ENCODE peak calls at places on chromosomes 1 and 21, in seven cellular contexts. T is cardiac fibroblast, P is ovary, R is pancreas, L is tibial nerve, F is endothelial cell, Q is A673. V is an unnamed sample.

GRCh38 chr1:206037521-206037920 is 13.8 kb upstream of the CTSE start:
- DNase-seq in Q (no peak), T (no peak), F (no peak), P (no peak), R (no peak), L (no peak), V (no peak)

GRCh38 chr1:205346956-205347574 is 9.7 kb downstream of the KLHDC8A start:
- DNase-seq in P (no peak), R (no peak), L (no peak), F (no peak), T (no peak), Q (no peak), V (no peak)

GRCh38 chr1:221759436-221759835 is 17.5 kb upstream of the DUSP10 start:
- DNase-seq in R (no peak), P (no peak), F (no peak), L (no peak), Q (no peak), T (peak; percentile 33), V (peak; percentile 16)

GRCh38 chr1:89809556-89809955 is 11.3 kb upstream of the LRRC8D start:
- DNase-seq in Q (no peak), F (no peak), L (no peak), P (no peak), R (no peak), T (no peak), V (peak; percentile 66)

GRCh38 chr1:8374356-8374755 is 56.4 kb downstream of the SLC45A1 start:
- DNase-seq in L (no peak), T (no peak), F (no peak), Q (no peak), R (no peak), P (no peak), V (no peak)

GRCh38 chr1:190022709-190023108 is 455.0 kb downstream of the BRINP3 start:
- DNase-seq in T (no peak), L (no peak), Q (no peak), R (no peak), F (no peak), P (no peak), V (peak; percentile 1)

GRCh38 chr1:33388989-33389771 is 41.7 kb downstream of the PHC2 start:
- DNase-seq in F (no peak), T (peak; percentile 71), Q (no peak), R (no peak), P (peak; percentile 62), L (no peak), V (peak; percentile 93)

GRCh38 chr1:84884671-84885389 is 8.2 kb downstream of the LPAR3 start:
- DNase-seq in L (no peak), R (no peak), P (no peak), F (no peak), T (peak; percentile 56), Q (no peak), V (peak; percentile 58)

GRCh38 chr1:22533244-22533643 is 30.0 kb upstream of the EPHA8 start:
- DNase-seq in T (no peak), L (no peak), R (peak; percentile 67), F (no peak), Q (no peak), P (no peak), V (no peak)

GRCh38 chr1:50103615-50104081 is 5.1 kb upstream of the ELAVL4 start:
- DNase-seq in L (no peak), F (no peak), P (no peak), T (no peak), R (no peak), Q (no peak), V (no peak)

GRCh38 chr1:87953732-87954344 is 625.2 kb downstream of the LMO4 start:
- DNase-seq in P (peak; percentile 61), L (peak; percentile 33), R (peak; percentile 46), F (peak; percentile 59), T (peak; percentile 87), Q (peak; percentile 89), V (peak; percentile 56)

GRCh38 chr1:111474521-111474920 is 737 bp downstream of the C1orf162 start:
- DNase-seq in T (no peak), L (no peak), F (no peak), Q (no peak), P (no peak), R (no peak), V (no peak)

GRCh38 chr1:168726311-168726710 is 2.7 kb downstream of the DPT start:
- DNase-seq in T (no peak), F (no peak), L (no peak), P (peak; percentile 63), Q (no peak), R (no peak), V (no peak)

GRCh38 chr1:30747028-30748008 is 10.3 kb downstream of the LAPTM5 start:
- DNase-seq in Q (no peak), P (no peak), T (no peak), L (no peak), R (no peak), F (no peak), V (no peak)

GRCh38 chr1:47643506-47644215 is 205.8 kb downstream of the FOXD2 start:
- DNase-seq in R (no peak), F (no peak), L (no peak), P (no peak), T (no peak), Q (no peak), V (no peak)

GRCh38 chr1:22428672-22429071 is 23.0 kb upstream of the ZBTB40 start:
- DNase-seq in T (peak; percentile 69), P (no peak), F (no peak), L (no peak), R (no peak), Q (peak; percentile 77), V (no peak)

GRCh38 chr21:37712204-37712934 is 203.9 kb downstream of the KCNJ6 start:
- DNase-seq in T (peak; percentile 83), Q (peak; percentile 77), P (peak; percentile 42), F (peak; percentile 81), L (peak; percentile 24), R (peak; percentile 39), V (peak; percentile 63)

GRCh38 chr1:47186267-47187185 is 3.3 kb downstream of the PDZK1IP1 start:
- DNase-seq in P (no peak), T (no peak), Q (no peak), R (no peak), F (no peak), L (no peak), V (no peak)

GRCh38 chr21:34129039-34129891 is 55.9 kb downstream of the MRPS6 start:
- DNase-seq in P (peak; percentile 52), Q (peak; percentile 94), R (peak; percentile 26), L (no peak), F (peak; percentile 21), T (peak; percentile 90), V (peak; percentile 84)
- TF ChIP-seq CTCF in P (no peak), Q (peak; percentile 70), R (no peak), L (peak; percentile 6), F (no peak), T (peak; percentile 63), V (peak; percentile 68)

DNA sequence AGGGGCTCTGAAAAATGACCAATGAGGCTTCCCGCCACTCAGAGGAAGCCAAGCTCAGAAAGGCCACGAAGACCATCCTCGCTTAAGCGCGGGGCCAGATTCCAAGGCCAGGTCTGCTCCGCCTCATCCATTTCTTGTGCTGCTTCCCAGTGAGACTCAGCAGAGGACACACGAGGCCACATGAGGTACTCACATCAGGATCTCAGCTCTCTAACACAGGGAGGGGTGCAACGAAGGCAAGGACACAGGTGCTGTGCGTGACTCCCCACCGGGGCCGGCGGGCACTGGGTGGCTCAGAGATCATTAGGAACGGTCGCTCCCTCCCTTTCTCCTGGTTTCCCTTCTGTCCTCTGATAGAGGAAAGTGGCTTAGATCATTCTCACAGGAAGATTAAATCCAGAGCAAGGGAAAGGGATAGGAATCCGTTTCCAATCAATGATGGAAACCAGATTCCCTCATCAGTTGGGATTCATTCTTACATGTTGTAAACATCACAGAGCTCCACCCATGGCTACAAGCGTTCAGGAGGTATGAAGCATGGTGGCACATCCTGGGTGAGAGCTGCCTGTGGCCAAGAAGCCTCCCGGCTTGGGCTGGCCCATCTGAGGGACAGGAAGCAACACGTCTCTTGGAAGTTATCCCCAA is 46.7 kb downstream of the CAPZB start:
- DNase-seq in L (no peak), P (no peak), Q (no peak), F (no peak), R (no peak), T (no peak), V (no peak)
- TF ChIP-seq CTCF in L (no peak), P (no peak), Q (no peak), F (no peak), R (no peak), T (no peak), V (no peak)

GRCh38 chr1:70220517-70221240 is 501 bp upstream of the SRSF11 start:
- DNase-seq in F (no peak), L (no peak), R (no peak), Q (no peak), T (no peak), P (no peak), V (no peak)

GRCh38 chr1:70224954-70225353 is 3.8 kb downstream of the SRSF11 start:
- DNase-seq in Q (no peak), T (no peak), F (no peak), P (no peak), L (no peak), R (no peak), V (no peak)

GRCh38 chr1:70222716-70223235 is 1.6 kb downstream of the SRSF11 start:
- DNase-seq in L (no peak), P (no peak), R (no peak), Q (no peak), T (no peak), F (no peak), V (no peak)

GRCh38 chr1:70220015-70220414 is 1.2 kb upstream of the SRSF11 start:
- DNase-seq in L (no peak), T (no peak), Q (no peak), P (no peak), R (no peak), F (no peak), V (no peak)

GRCh38 chr1:70221241-70222077 is at the start of gene SRSF11:
- DNase-seq in L (peak; percentile 94), R (peak; percentile 95), Q (peak; percentile 98), F (peak; percentile 99), T (peak; percentile 96), P (peak; percentile 98), V (peak; percentile 94)
- TF ChIP-seq CTCF in L (no peak), R (no peak), Q (peak; percentile 29), F (no peak), T (peak; percentile 8), P (no peak), V (peak; percentile 11)

GRCh38 chr1:34396042-34396441 is 219.3 kb downstream of the C1orf94 start:
- DNase-seq in T (no peak), R (no peak), F (no peak), Q (no peak), P (no peak), L (no peak), V (no peak)

GRCh38 chr1:34400690-34401089 is 224.0 kb downstream of the C1orf94 start:
- DNase-seq in R (no peak), L (no peak), P (no peak), F (no peak), Q (no peak), T (no peak), V (no peak)

GRCh38 chr1:34398205-34398915 is 221.7 kb downstream of the C1orf94 start:
- DNase-seq in P (no peak), T (no peak), Q (no peak), R (no peak), L (no peak), F (no peak), V (no peak)

GRCh38 chr1:34403156-34403555 is 226.4 kb downstream of the C1orf94 start:
- DNase-seq in L (no peak), Q (no peak), P (no peak), T (no peak), R (no peak), F (no peak), V (no peak)

DNA sequence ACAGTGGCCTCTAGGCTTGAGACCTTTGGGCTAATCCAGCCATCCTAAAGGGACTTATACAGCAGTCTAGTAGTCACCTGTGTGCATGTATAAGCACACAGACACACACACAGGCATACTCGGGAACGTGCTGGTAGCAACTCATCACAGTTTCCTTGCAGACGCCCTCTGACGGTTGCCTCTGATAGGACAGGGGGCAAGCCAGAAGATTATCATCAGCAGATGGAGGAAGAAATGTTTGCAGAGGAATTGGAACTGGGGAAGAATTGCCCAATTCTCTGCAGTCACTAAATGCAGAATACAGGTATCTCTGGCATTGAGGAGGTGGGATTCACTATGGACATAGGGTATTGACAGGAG is 222.2 kb downstream of the C1orf94 start:
- DNase-seq in L (no peak), F (peak; percentile 16), T (no peak), Q (no peak), P (no peak), R (no peak), V (no peak)
- TF ChIP-seq CTCF in L (no peak), F (peak; percentile 24), T (no peak), Q (peak; percentile 20), P (no peak), R (no peak), V (no peak)